ENCODE peak calls at places on chromosomes 7 and 10, in four cellular contexts. One of them, this sample, is unnamed.

GRCh38 chr7:149257146-149257545 is 4.8 kb upstream of the ZNF783 start:
- DNase-seq in H1: no peak
- DNase-seq in GM12878: no peak
- DNase-seq in HepG2: no peak
- DNase-seq in this sample: no peak

GRCh38 chr10:122206471-122207065 is 64.5 kb upstream of the BTBD16 start:
- DNase-seq in H1: no peak
- DNase-seq in GM12878: no peak
- DNase-seq in HepG2: no peak
- DNase-seq in this sample: no peak

GRCh38 chr10:63114031-63114814 is 18.9 kb upstream of the NRBF2 start:
- DNase-seq in H1: no peak
- DNase-seq in GM12878: no peak
- DNase-seq in HepG2: peak
- DNase-seq in this sample: no peak

GRCh38 chr10:8102708-8103401 is 48.4 kb downstream of the GATA3 start:
- DNase-seq in H1: no peak
- DNase-seq in GM12878: no peak
- DNase-seq in HepG2: no peak
- DNase-seq in this sample: no peak

GRCh38 chr10:79179404-79180309 is 110.9 kb downstream of the ZMIZ1 start:
- DNase-seq in H1: no peak
- DNase-seq in GM12878: no peak
- DNase-seq in HepG2: no peak
- DNase-seq in this sample: no peak

GRCh38 chr7:39637400-39637799 is 14.0 kb downstream of the RALA start:
- DNase-seq in H1: no peak
- DNase-seq in GM12878: no peak
- DNase-seq in HepG2: no peak
- DNase-seq in this sample: no peak

GRCh38 chr10:105656880-105657279 is 1015.8 kb downstream of the SORCS3 start:
- DNase-seq in H1: no peak
- DNase-seq in GM12878: no peak
- DNase-seq in HepG2: no peak
- DNase-seq in this sample: no peak

GRCh38 chr7:50504646-50505546 is 54.7 kb upstream of the FIGNL1 start:
- DNase-seq in H1: no peak
- DNase-seq in GM12878: no peak
- DNase-seq in HepG2: no peak
- DNase-seq in this sample: no peak

GRCh38 chr7:31904006-31904405 is 166.2 kb downstream of the PDE1C start:
- DNase-seq in H1: no peak
- DNase-seq in GM12878: no peak
- DNase-seq in HepG2: no peak
- DNase-seq in this sample: no peak

GRCh38 chr10:31866118-31866670 is 62.4 kb downstream of the ARHGAP12 start:
- DNase-seq in H1: no peak
- DNase-seq in GM12878: no peak
- DNase-seq in HepG2: no peak
- DNase-seq in this sample: no peak

GRCh38 chr7:129426482-129426881 is 7.8 kb upstream of the STRIP2 start:
- DNase-seq in H1: no peak
- DNase-seq in GM12878: no peak
- DNase-seq in HepG2: no peak
- DNase-seq in this sample: no peak

GRCh38 chr10:69045441-69046300 is 42.2 kb upstream of the SRGN start:
- DNase-seq in H1: no peak
- DNase-seq in GM12878: peak
- DNase-seq in HepG2: no peak
- DNase-seq in this sample: no peak

GRCh38 chr7:122622682-122623081 is 76.2 kb downstream of the RNF133 start:
- DNase-seq in H1: no peak
- DNase-seq in GM12878: no peak
- DNase-seq in HepG2: no peak
- DNase-seq in this sample: no peak

GRCh38 chr10:5499493-5499800 is at the start of gene CALML5:
- DNase-seq in H1: no peak
- DNase-seq in GM12878: no peak
- DNase-seq in HepG2: no peak
- DNase-seq in this sample: no peak

GRCh38 chr7:44590910-44591309 is 8.9 kb upstream of the TMED4 start:
- DNase-seq in H1: no peak
- DNase-seq in GM12878: no peak
- DNase-seq in HepG2: no peak
- DNase-seq in this sample: no peak

GRCh38 chr10:5904227-5904626 is 14.2 kb downstream of the FBH1 start:
- DNase-seq in H1: no peak
- DNase-seq in GM12878: peak
- DNase-seq in HepG2: no peak
- DNase-seq in this sample: no peak

GRCh38 chr7:151837285-151838042 is 39.5 kb downstream of the PRKAG2 start:
- DNase-seq in H1: no peak
- DNase-seq in GM12878: no peak
- DNase-seq in HepG2: no peak
- DNase-seq in this sample: peak

GRCh38 chr10:102540023-102540422 is 36.3 kb downstream of the SUFU start:
- DNase-seq in H1: no peak
- DNase-seq in GM12878: no peak
- DNase-seq in HepG2: peak
- DNase-seq in this sample: peak

GRCh38 chr7:108308913-108309312 is 147.3 kb downstream of the NRCAM start:
- DNase-seq in H1: no peak
- DNase-seq in GM12878: no peak
- DNase-seq in HepG2: no peak
- DNase-seq in this sample: no peak

GRCh38 chr7:39453743-39454355 is 112.4 kb upstream of the YAE1 start:
- DNase-seq in H1: peak
- DNase-seq in GM12878: peak
- DNase-seq in HepG2: peak
- DNase-seq in this sample: peak

GRCh38 chr10:48701139-48701901 is 16.6 kb downstream of the WDFY4 start:
- DNase-seq in H1: no peak
- DNase-seq in GM12878: no peak
- DNase-seq in HepG2: no peak
- DNase-seq in this sample: no peak
- TF ChIP-seq SUZ12 in H1: no peak
- TF ChIP-seq SUZ12 in GM12878: no peak
- TF ChIP-seq SUZ12 in HepG2: no peak
- TF ChIP-seq SUZ12 in this sample: no peak

GRCh38 chr10:44044549-44044948 is 340.3 kb downstream of the CXCL12 start:
- DNase-seq in H1: no peak
- DNase-seq in GM12878: no peak
- DNase-seq in HepG2: no peak
- DNase-seq in this sample: no peak
- TF ChIP-seq SP1 in H1: no peak
- TF ChIP-seq SP1 in GM12878: no peak
- TF ChIP-seq SP1 in HepG2: no peak
- TF ChIP-seq SP1 in this sample: no peak

DNA sequence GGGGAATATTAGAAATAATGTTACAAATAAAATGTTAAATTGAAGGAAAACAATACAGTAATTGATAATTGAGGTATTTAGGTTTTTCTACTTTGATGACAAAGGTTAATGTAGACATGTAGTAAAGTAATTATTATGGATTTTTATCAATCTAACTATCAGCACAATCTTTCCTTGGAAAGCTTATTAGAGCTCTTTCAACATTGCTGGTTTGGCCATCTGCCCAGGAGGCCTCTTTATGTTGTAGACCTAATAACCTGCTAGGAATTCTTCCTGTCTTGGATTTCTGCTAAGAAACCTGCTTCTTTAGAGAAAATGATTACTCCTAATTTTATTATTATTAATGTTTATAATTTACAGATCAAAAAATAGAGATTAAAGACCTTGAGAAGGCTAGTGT is 78.9 kb downstream of the CHRM2 start:
- DNase-seq in H1: no peak
- DNase-seq in GM12878: no peak
- DNase-seq in HepG2: no peak
- DNase-seq in this sample: no peak
- TF ChIP-seq SUZ12 in H1: no peak
- TF ChIP-seq SUZ12 in GM12878: no peak
- TF ChIP-seq SUZ12 in HepG2: no peak
- TF ChIP-seq SUZ12 in this sample: no peak

GRCh38 chr7:25854608-25855497 is 297.1 kb upstream of the NFE2L3 start:
- DNase-seq in H1: peak
- DNase-seq in GM12878: no peak
- DNase-seq in HepG2: peak
- DNase-seq in this sample: peak
- TF ChIP-seq SP1 in H1: peak
- TF ChIP-seq SP1 in GM12878: peak
- TF ChIP-seq SP1 in HepG2: no peak
- TF ChIP-seq SP1 in this sample: no peak

GRCh38 chr7:651032-651728 is 75.3 kb upstream of the DNAAF5 start:
- DNase-seq in H1: no peak
- DNase-seq in GM12878: no peak
- DNase-seq in HepG2: no peak
- DNase-seq in this sample: no peak
- TF ChIP-seq SUZ12 in H1: no peak
- TF ChIP-seq SUZ12 in GM12878: no peak
- TF ChIP-seq SUZ12 in HepG2: no peak
- TF ChIP-seq SUZ12 in this sample: no peak

GRCh38 chr10:74328388-74328787 is 177.4 kb downstream of the ADK start:
- DNase-seq in H1: no peak
- DNase-seq in GM12878: no peak
- DNase-seq in HepG2: no peak
- DNase-seq in this sample: no peak

GRCh38 chr10:74333174-74333573 is 182.2 kb downstream of the ADK start:
- DNase-seq in H1: no peak
- DNase-seq in GM12878: no peak
- DNase-seq in HepG2: no peak
- DNase-seq in this sample: no peak

GRCh38 chr10:74334221-74334620 is 183.2 kb downstream of the ADK start:
- DNase-seq in H1: no peak
- DNase-seq in GM12878: no peak
- DNase-seq in HepG2: no peak
- DNase-seq in this sample: no peak

GRCh38 chr10:74329873-74330272 is 178.9 kb downstream of the ADK start:
- DNase-seq in H1: no peak
- DNase-seq in GM12878: no peak
- DNase-seq in HepG2: no peak
- DNase-seq in this sample: no peak

DNA sequence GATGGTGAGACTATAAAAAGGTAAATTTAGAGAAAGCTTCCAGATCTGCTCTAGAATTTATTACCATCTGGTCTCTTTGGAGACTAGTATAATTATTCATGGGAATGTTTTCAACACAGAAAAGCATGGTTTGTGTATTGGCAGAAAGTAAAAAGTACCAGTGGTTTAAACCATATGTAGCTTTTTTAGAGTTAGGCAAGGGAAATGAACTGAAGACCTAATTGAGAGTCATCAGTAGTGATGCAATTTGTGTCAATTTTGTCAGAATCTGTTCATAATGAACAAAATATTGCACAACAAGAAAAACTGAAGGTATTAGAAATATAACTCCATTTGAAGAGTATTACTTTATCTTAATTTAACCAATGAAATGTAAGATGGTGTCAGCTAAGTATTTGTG is 181.4 kb downstream of the ADK start:
- DNase-seq in H1: no peak
- DNase-seq in GM12878: no peak
- DNase-seq in HepG2: no peak
- DNase-seq in this sample: no peak
- TF ChIP-seq SP1 in H1: no peak
- TF ChIP-seq SP1 in GM12878: no peak
- TF ChIP-seq SP1 in HepG2: no peak
- TF ChIP-seq SP1 in this sample: no peak

This sample was measured in HEK293T.